ENCODE peak calls at places on chromosomes 11 and 22, in nine cellular contexts. One of them, this sample, is unnamed. For H3K9me3, the result is how much of the 10 kb centered on the place peaks cover.

GRCh38 chr11:120554771-120555432 is 43.4 kb downstream of the GRIK4 start:
- DNase-seq in pancreas: no peak
- DNase-seq in PC-3: no peak
- DNase-seq in psoas muscle: no peak
- DNase-seq in RWPE2: no peak
- DNase-seq in tibial nerve: no peak
- DNase-seq in IMR-90: peak
- DNase-seq in Peyer's patch: no peak
- DNase-seq in mammary epithelial cell: no peak
- DNase-seq in this sample: no peak

GRCh38 chr11:65663634-65664200 is 1.0 kb upstream of the RELA start:
- DNase-seq in pancreas: peak
- DNase-seq in PC-3: peak
- DNase-seq in psoas muscle: peak
- DNase-seq in RWPE2: no peak
- DNase-seq in tibial nerve: peak
- DNase-seq in IMR-90: peak
- DNase-seq in Peyer's patch: peak
- DNase-seq in mammary epithelial cell: peak
- DNase-seq in this sample: peak

GRCh38 chr11:77407613-77408012 is 66.3 kb downstream of the PAK1 start:
- DNase-seq in pancreas: peak
- DNase-seq in PC-3: peak
- DNase-seq in psoas muscle: peak
- DNase-seq in RWPE2: no peak
- DNase-seq in tibial nerve: no peak
- DNase-seq in IMR-90: peak
- DNase-seq in Peyer's patch: peak
- DNase-seq in mammary epithelial cell: peak
- DNase-seq in this sample: peak

GRCh38 chr11:128709402-128709801 is 15.5 kb downstream of the FLI1 start:
- DNase-seq in pancreas: no peak
- DNase-seq in PC-3: peak
- DNase-seq in psoas muscle: no peak
- DNase-seq in RWPE2: peak
- DNase-seq in tibial nerve: no peak
- DNase-seq in IMR-90: peak
- DNase-seq in Peyer's patch: no peak
- DNase-seq in mammary epithelial cell: peak
- DNase-seq in this sample: no peak

GRCh38 chr11:124179311-124179710 is 3.8 kb upstream of the OR10D3 start:
- DNase-seq in pancreas: no peak
- DNase-seq in PC-3: no peak
- DNase-seq in psoas muscle: no peak
- DNase-seq in RWPE2: no peak
- DNase-seq in tibial nerve: no peak
- DNase-seq in IMR-90: no peak
- DNase-seq in Peyer's patch: no peak
- DNase-seq in mammary epithelial cell: no peak
- DNase-seq in this sample: no peak

GRCh38 chr11:15490535-15490934 is 375.8 kb downstream of the INSC start:
- DNase-seq in pancreas: no peak
- DNase-seq in PC-3: no peak
- DNase-seq in psoas muscle: no peak
- DNase-seq in RWPE2: no peak
- DNase-seq in tibial nerve: no peak
- DNase-seq in IMR-90: no peak
- DNase-seq in Peyer's patch: no peak
- DNase-seq in mammary epithelial cell: no peak
- DNase-seq in this sample: no peak

GRCh38 chr11:13215157-13215556 is 62.4 kb upstream of the BMAL1 start:
- DNase-seq in pancreas: no peak
- DNase-seq in PC-3: peak
- DNase-seq in psoas muscle: no peak
- DNase-seq in RWPE2: peak
- DNase-seq in tibial nerve: no peak
- DNase-seq in IMR-90: peak
- DNase-seq in Peyer's patch: no peak
- DNase-seq in mammary epithelial cell: peak
- DNase-seq in this sample: no peak

GRCh38 chr11:15779518-15779917 is 576.8 kb downstream of the SOX6 start:
- DNase-seq in pancreas: no peak
- DNase-seq in PC-3: no peak
- DNase-seq in psoas muscle: no peak
- DNase-seq in RWPE2: no peak
- DNase-seq in tibial nerve: no peak
- DNase-seq in IMR-90: peak
- DNase-seq in Peyer's patch: no peak
- DNase-seq in mammary epithelial cell: no peak
- DNase-seq in this sample: no peak

GRCh38 chr22:44712962-44713361 is 11.0 kb downstream of the PRR5 start:
- DNase-seq in pancreas: no peak
- DNase-seq in PC-3: no peak
- DNase-seq in psoas muscle: no peak
- DNase-seq in RWPE2: no peak
- DNase-seq in tibial nerve: no peak
- DNase-seq in IMR-90: no peak
- DNase-seq in Peyer's patch: no peak
- DNase-seq in mammary epithelial cell: no peak
- DNase-seq in this sample: no peak

GRCh38 chr22:48051796-48052620 is 1289.6 kb downstream of the TBC1D22A start:
- DNase-seq in pancreas: no peak
- DNase-seq in PC-3: no peak
- DNase-seq in psoas muscle: no peak
- DNase-seq in RWPE2: no peak
- DNase-seq in tibial nerve: no peak
- DNase-seq in IMR-90: no peak
- DNase-seq in Peyer's patch: no peak
- DNase-seq in mammary epithelial cell: no peak
- DNase-seq in this sample: no peak

GRCh38 chr11:133399855-133400625 is 132.3 kb downstream of the OPCML start:
- DNase-seq in pancreas: no peak
- DNase-seq in PC-3: no peak
- DNase-seq in psoas muscle: no peak
- DNase-seq in RWPE2: no peak
- DNase-seq in tibial nerve: no peak
- DNase-seq in IMR-90: no peak
- DNase-seq in Peyer's patch: no peak
- DNase-seq in mammary epithelial cell: no peak
- DNase-seq in this sample: no peak

GRCh38 chr22:46801331-46801811 is 38.9 kb downstream of the TBC1D22A start:
- DNase-seq in pancreas: no peak
- DNase-seq in PC-3: no peak
- DNase-seq in psoas muscle: no peak
- DNase-seq in RWPE2: no peak
- DNase-seq in tibial nerve: no peak
- DNase-seq in IMR-90: no peak
- DNase-seq in Peyer's patch: no peak
- DNase-seq in mammary epithelial cell: no peak
- DNase-seq in this sample: no peak

GRCh38 chr11:77027275-77027674 is 6.9 kb upstream of the B3GNT6 start:
- DNase-seq in pancreas: no peak
- DNase-seq in PC-3: peak
- DNase-seq in psoas muscle: no peak
- DNase-seq in RWPE2: no peak
- DNase-seq in tibial nerve: no peak
- DNase-seq in IMR-90: peak
- DNase-seq in Peyer's patch: no peak
- DNase-seq in mammary epithelial cell: peak
- DNase-seq in this sample: no peak

GRCh38 chr11:2249191-2249916 is 21.0 kb downstream of the ASCL2 start:
- DNase-seq in pancreas: no peak
- DNase-seq in PC-3: no peak
- DNase-seq in psoas muscle: peak
- DNase-seq in RWPE2: peak
- DNase-seq in tibial nerve: no peak
- DNase-seq in IMR-90: no peak
- DNase-seq in Peyer's patch: no peak
- DNase-seq in mammary epithelial cell: no peak
- DNase-seq in this sample: no peak

GRCh38 chr22:46349238-46349637 is 13.7 kb downstream of the TRMU start:
- DNase-seq in pancreas: peak
- DNase-seq in PC-3: no peak
- DNase-seq in psoas muscle: no peak
- DNase-seq in RWPE2: no peak
- DNase-seq in tibial nerve: no peak
- DNase-seq in IMR-90: no peak
- DNase-seq in Peyer's patch: no peak
- DNase-seq in mammary epithelial cell: no peak
- DNase-seq in this sample: no peak

GRCh38 chr11:62241095-62241494 is 944 bp upstream of the SCGB1D2 start:
- DNase-seq in pancreas: no peak
- DNase-seq in PC-3: no peak
- DNase-seq in psoas muscle: no peak
- DNase-seq in RWPE2: no peak
- DNase-seq in tibial nerve: no peak
- DNase-seq in IMR-90: no peak
- DNase-seq in Peyer's patch: no peak
- DNase-seq in mammary epithelial cell: no peak
- DNase-seq in this sample: no peak

GRCh38 chr11:1280116-1281035 is 29.1 kb downstream of the TOLLIP start:
- DNase-seq in pancreas: no peak
- DNase-seq in PC-3: no peak
- DNase-seq in psoas muscle: peak
- DNase-seq in RWPE2: no peak
- DNase-seq in tibial nerve: no peak
- DNase-seq in IMR-90: no peak
- DNase-seq in Peyer's patch: no peak
- DNase-seq in mammary epithelial cell: no peak
- DNase-seq in this sample: no peak

GRCh38 chr22:44479662-44480061 is 18.4 kb downstream of the RTL6 start:
- DNase-seq in pancreas: no peak
- DNase-seq in PC-3: no peak
- DNase-seq in psoas muscle: no peak
- DNase-seq in RWPE2: no peak
- DNase-seq in tibial nerve: no peak
- DNase-seq in IMR-90: no peak
- DNase-seq in Peyer's patch: no peak
- DNase-seq in mammary epithelial cell: no peak
- DNase-seq in this sample: no peak

GRCh38 chr11:79062814-79063762 is 377.7 kb downstream of the TENM4 start:
- DNase-seq in pancreas: peak
- DNase-seq in PC-3: peak
- DNase-seq in psoas muscle: no peak
- DNase-seq in RWPE2: no peak
- DNase-seq in tibial nerve: no peak
- DNase-seq in IMR-90: peak
- DNase-seq in Peyer's patch: no peak
- DNase-seq in mammary epithelial cell: peak
- DNase-seq in this sample: no peak

GRCh38 chr11:79060081-79060480 is 380.7 kb downstream of the TENM4 start:
- DNase-seq in pancreas: no peak
- DNase-seq in PC-3: no peak
- DNase-seq in psoas muscle: no peak
- DNase-seq in RWPE2: no peak
- DNase-seq in tibial nerve: no peak
- DNase-seq in IMR-90: no peak
- DNase-seq in Peyer's patch: no peak
- DNase-seq in mammary epithelial cell: no peak
- DNase-seq in this sample: no peak

GRCh38 chr11:79055866-79056632 is 384.8 kb downstream of the TENM4 start:
- DNase-seq in pancreas: no peak
- DNase-seq in PC-3: no peak
- DNase-seq in psoas muscle: no peak
- DNase-seq in RWPE2: no peak
- DNase-seq in tibial nerve: no peak
- DNase-seq in IMR-90: peak
- DNase-seq in Peyer's patch: no peak
- DNase-seq in mammary epithelial cell: no peak
- DNase-seq in this sample: no peak

GRCh38 chr11:79060534-79060933 is 380.3 kb downstream of the TENM4 start:
- DNase-seq in pancreas: no peak
- DNase-seq in PC-3: peak
- DNase-seq in psoas muscle: no peak
- DNase-seq in RWPE2: no peak
- DNase-seq in tibial nerve: no peak
- DNase-seq in IMR-90: peak
- DNase-seq in Peyer's patch: no peak
- DNase-seq in mammary epithelial cell: no peak
- DNase-seq in this sample: no peak

GRCh38 chr11:79059171-79059570 is 381.7 kb downstream of the TENM4 start:
- DNase-seq in pancreas: no peak
- DNase-seq in PC-3: no peak
- DNase-seq in psoas muscle: no peak
- DNase-seq in RWPE2: no peak
- DNase-seq in tibial nerve: no peak
- DNase-seq in IMR-90: no peak
- DNase-seq in Peyer's patch: no peak
- DNase-seq in mammary epithelial cell: no peak
- DNase-seq in this sample: no peak
- H3K27ac ChIP-seq in pancreas: no peak
- H3K27ac ChIP-seq in PC-3: no peak
- H3K27ac ChIP-seq in psoas muscle: no peak
- H3K27ac ChIP-seq in RWPE2: no peak
- H3K27ac ChIP-seq in tibial nerve: no peak
- H3K27ac ChIP-seq in IMR-90: no peak
- H3K27ac ChIP-seq in Peyer's patch: no peak
- H3K27ac ChIP-seq in mammary epithelial cell: no peak
- H3K27ac ChIP-seq in this sample: no peak

GRCh38 chr11:70729949-70730348 is 331.6 kb downstream of the CTTN start:
- DNase-seq in pancreas: no peak
- DNase-seq in PC-3: no peak
- DNase-seq in psoas muscle: no peak
- DNase-seq in RWPE2: no peak
- DNase-seq in tibial nerve: no peak
- DNase-seq in IMR-90: no peak
- DNase-seq in Peyer's patch: no peak
- DNase-seq in mammary epithelial cell: no peak
- DNase-seq in this sample: no peak
- H3K9me3 ChIP-seq in pancreas: under half
- H3K9me3 ChIP-seq in PC-3: under half
- H3K9me3 ChIP-seq in psoas muscle: under half
- H3K9me3 ChIP-seq in RWPE2: under half
- H3K9me3 ChIP-seq in tibial nerve: under half
- H3K9me3 ChIP-seq in IMR-90: under half
- H3K9me3 ChIP-seq in Peyer's patch: under half
- H3K9me3 ChIP-seq in mammary epithelial cell: under half
- H3K9me3 ChIP-seq in this sample: under half

GRCh38 chr11:7613394-7613720 is 59.9 kb downstream of the CYB5R2 start:
- DNase-seq in pancreas: no peak
- DNase-seq in PC-3: no peak
- DNase-seq in psoas muscle: no peak
- DNase-seq in RWPE2: no peak
- DNase-seq in tibial nerve: no peak
- DNase-seq in IMR-90: no peak
- DNase-seq in Peyer's patch: no peak
- DNase-seq in mammary epithelial cell: peak
- DNase-seq in this sample: no peak
- H3K27ac ChIP-seq in pancreas: no peak
- H3K27ac ChIP-seq in PC-3: no peak
- H3K27ac ChIP-seq in psoas muscle: no peak
- H3K27ac ChIP-seq in RWPE2: no peak
- H3K27ac ChIP-seq in tibial nerve: no peak
- H3K27ac ChIP-seq in IMR-90: no peak
- H3K27ac ChIP-seq in Peyer's patch: no peak
- H3K27ac ChIP-seq in mammary epithelial cell: no peak
- H3K27ac ChIP-seq in this sample: no peak

DNA sequence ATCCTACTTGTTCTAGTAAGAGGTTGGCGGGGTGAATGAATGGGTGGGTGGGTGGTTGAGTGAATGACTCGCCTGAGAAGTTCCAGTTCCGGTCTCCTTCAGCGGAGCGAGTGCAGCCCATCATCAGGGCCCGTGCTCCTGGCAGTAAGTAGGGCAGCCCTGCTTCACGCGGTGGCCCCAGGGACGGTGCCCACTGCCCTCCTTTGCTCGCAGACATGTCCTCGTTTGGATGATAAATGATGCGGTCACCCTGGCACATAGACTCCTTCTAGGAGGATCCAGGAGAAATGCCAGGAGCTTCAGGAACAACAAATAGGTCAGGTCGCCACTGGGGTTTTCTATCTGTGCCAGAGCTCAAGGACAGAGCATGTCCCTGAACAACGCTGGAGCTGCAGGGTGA is 370.8 kb downstream of the CTTN start:
- DNase-seq in pancreas: no peak
- DNase-seq in PC-3: no peak
- DNase-seq in psoas muscle: no peak
- DNase-seq in RWPE2: no peak
- DNase-seq in tibial nerve: no peak
- DNase-seq in IMR-90: no peak
- DNase-seq in Peyer's patch: no peak
- DNase-seq in mammary epithelial cell: no peak
- DNase-seq in this sample: peak
- H3K9me3 ChIP-seq in pancreas: under half
- H3K9me3 ChIP-seq in PC-3: under half
- H3K9me3 ChIP-seq in psoas muscle: under half
- H3K9me3 ChIP-seq in RWPE2: under half
- H3K9me3 ChIP-seq in tibial nerve: under half
- H3K9me3 ChIP-seq in IMR-90: under half
- H3K9me3 ChIP-seq in Peyer's patch: under half
- H3K9me3 ChIP-seq in mammary epithelial cell: under half
- H3K9me3 ChIP-seq in this sample: under half